ENCODE peak calls at places on chromosome 14, in nine cellular contexts. E is neuronal stem cell; J is naive B cell; K is stimulated activated CD4-positive, alpha-beta T cell treated with anti-CD3 and anti-CD28 coated beads, Interleukin-1b, Interleukin-23, amount 100 ng/mL, for 24 hours; Z is T47D; M is effector CD8-positive, alpha-beta T cell; A is NCI-H2029; O is adrenal gland; B is NCI-H460. S is an unnamed sample.

GRCh38 chr14:64728106-64728505 is 23.9 kb downstream of the PLEKHG3 start:
- DNase-seq in Z (no peak), K (no peak), A (no peak), O (no peak), J (no peak), B (no peak), M (no peak), E (no peak), S (no peak)

GRCh38 chr14:59826150-59826549 is 44.4 kb downstream of the RTN1 start:
- DNase-seq in O (no peak), Z (no peak), M (no peak), B (no peak), E (no peak), K (no peak), A (no peak), J (no peak), S (no peak)

GRCh38 chr14:94596361-94596760 is 15.1 kb downstream of the SERPINA5 start:
- DNase-seq in M (no peak), K (no peak), E (no peak), Z (no peak), J (no peak), B (no peak), A (no peak), O (no peak), S (no peak)

GRCh38 chr14:102485693-102486512 is 23.7 kb downstream of the ANKRD9 start:
- DNase-seq in O (no peak), M (no peak), A (no peak), Z (no peak), B (no peak), E (no peak), K (no peak), J (no peak), S (no peak)

GRCh38 chr14:95498622-95499353 is 17.7 kb downstream of the SYNE3 start:
- DNase-seq in E (no peak), O (peak; percentile 80), A (no peak), B (no peak), K (no peak), J (no peak), Z (no peak), M (no peak), S (no peak)

GRCh38 chr14:21066882-21067502 is 3.1 kb upstream of the ARHGEF40 start:
- DNase-seq in A (no peak), M (no peak), B (peak; percentile 19), J (no peak), Z (peak; percentile 62), O (no peak), E (no peak), K (no peak), S (no peak)

GRCh38 chr14:63781686-63782085 is 53.8 kb upstream of the SGPP1 start:
- DNase-seq in A (no peak), E (no peak), Z (no peak), B (no peak), O (no peak), K (no peak), J (no peak), M (no peak), S (no peak)

GRCh38 chr14:92673601-92674000 is 74.8 kb downstream of the LGMN start:
- DNase-seq in Z (no peak), M (no peak), A (no peak), J (no peak), B (no peak), E (no peak), O (no peak), K (no peak), S (no peak)

GRCh38 chr14:72830786-72831583 is 62.9 kb downstream of the DPF3 start:
- DNase-seq in Z (peak; percentile 18), B (no peak), E (peak; percentile 9), K (no peak), M (no peak), A (no peak), O (peak; percentile 21), J (no peak), S (no peak)

GRCh38 chr14:92093320-92093719 is 13.1 kb downstream of the ATXN3 start:
- DNase-seq in A (no peak), K (no peak), E (no peak), B (no peak), J (no peak), O (no peak), Z (peak; percentile 33), M (no peak), S (no peak)

GRCh38 chr14:61812347-61813100 is 50.3 kb downstream of the SNAPC1 start:
- DNase-seq in Z (no peak), E (peak; percentile 32), M (no peak), J (no peak), K (no peak), B (no peak), O (no peak), A (peak; percentile 51), S (peak; percentile 49)

GRCh38 chr14:32565256-32565655 is 236.2 kb downstream of the AKAP6 start:
- DNase-seq in Z (no peak), A (peak; percentile 73), B (no peak), E (no peak), K (no peak), J (no peak), M (no peak), O (no peak), S (no peak)

GRCh38 chr14:69592923-69593677 is 18.3 kb upstream of the SUSD6 start:
- DNase-seq in E (no peak), J (no peak), M (no peak), B (no peak), A (no peak), K (no peak), O (no peak), Z (no peak), S (peak; percentile 48)

GRCh38 chr14:67491741-67492504 is 3.4 kb upstream of the TMEM229B start:
- DNase-seq in M (no peak), J (no peak), Z (peak; percentile 78), O (no peak), E (no peak), A (peak; percentile 56), B (no peak), K (no peak), S (no peak)

GRCh38 chr14:34203271-34203722 is 252.4 kb upstream of the EGLN3 start:
- DNase-seq in O (no peak), Z (no peak), B (no peak), E (no peak), M (no peak), K (no peak), J (no peak), A (no peak), S (no peak)

GRCh38 chr14:102028733-102029132 is 58.1 kb downstream of the HSP90AA1 start:
- DNase-seq in J (no peak), B (no peak), Z (no peak), O (no peak), M (no peak), A (no peak), E (no peak), K (no peak), S (no peak)

GRCh38 chr14:99569725-99570541 is 34.1 kb downstream of the CCDC85C start:
- DNase-seq in O (no peak), B (no peak), M (no peak), J (no peak), A (no peak), E (no peak), Z (no peak), K (no peak), S (no peak)

GRCh38 chr14:100645200-100645985 is 58.2 kb upstream of the BEGAIN start:
- DNase-seq in A (peak; percentile 52), E (peak; percentile 80), J (peak; percentile 33), O (peak; percentile 80), M (peak; percentile 78), Z (peak; percentile 90), K (peak; percentile 81), B (peak; percentile 87), S (peak; percentile 70)

GRCh38 chr14:69519253-69519661 is 34.7 kb downstream of the PLEKHD1 start:
- DNase-seq in E (no peak), J (no peak), A (no peak), M (no peak), O (no peak), K (no peak), B (no peak), Z (no peak), S (no peak)

GRCh38 chr14:24279301-24280186 is 8.1 kb upstream of the RABGGTA start:
- DNase-seq in J (peak; percentile 71), B (no peak), Z (peak; percentile 64), A (no peak), E (no peak), K (peak; percentile 36), O (no peak), M (no peak), S (no peak)

GRCh38 chr14:59359451-59360124 is 105.6 kb downstream of the GPR135 start:
- DNase-seq in M (no peak), E (no peak), J (no peak), Z (peak; percentile 51), O (no peak), A (peak; percentile 16), K (no peak), B (no peak), S (no peak)

GRCh38 chr14:100067971-100068959 is 3.0 kb downstream of the EVL start:
- DNase-seq in Z (no peak), K (peak; percentile 72), M (peak; percentile 71), E (no peak), O (peak; percentile 40), B (no peak), A (no peak), J (peak; percentile 72), S (no peak)

GRCh38 chr14:67938046-67938445 is 118.5 kb downstream of the RAD51B start:
- DNase-seq in O (no peak), A (no peak), M (no peak), B (no peak), Z (no peak), J (no peak), E (no peak), K (no peak), S (no peak)

GRCh38 chr14:57847096-57847495 is 18.8 kb downstream of the SLC35F4 start:
- DNase-seq in J (no peak), E (no peak), M (no peak), A (no peak), Z (no peak), K (no peak), B (no peak), O (no peak), S (no peak)

GRCh38 chr14:71324767-71325272 is 417.6 kb downstream of the PCNX1 start:
- DNase-seq in M (peak; percentile 15), B (no peak), J (peak; percentile 69), O (peak; percentile 34), Z (no peak), E (no peak), K (peak; percentile 2), A (no peak), S (no peak)

GRCh38 chr14:105473677-105474477 is 744 bp upstream of the CRIP2 start:
- DNase-seq in K (no peak), O (peak; percentile 75), M (peak; percentile 71), B (peak; percentile 72), Z (peak; percentile 99), A (peak; percentile 81), J (peak; percentile 53), E (peak; percentile 96), S (peak; percentile 92)

GRCh38 chr14:91354979-91355685 is 62.5 kb downstream of the CCDC88C start:
- DNase-seq in A (peak; percentile 50), O (no peak), M (peak; percentile 30), B (no peak), J (peak; percentile 55), Z (no peak), K (no peak), E (no peak), S (no peak)